ENCODE peak calls at places on chromosomes 5 and 9, in seven cellular contexts. D is PC-3, R is hepatocyte, P is HCT116, L is MM.1S, M is GM23248, Y is GM23338. N is an unnamed sample.
A peak's percentile ranks its signal among the peaks of the same experiment; 100 is the strongest.

GRCh38 chr9:113426701-113427100 is 16.2 kb downstream of the C9orf43 start:
- DNase-seq in D (no peak), R (no peak), P (no peak), L (no peak), M (peak; percentile 5), Y (no peak), N (no peak)

GRCh38 chr5:125258610-125259009 is 512.2 kb upstream of the ZNF608 start:
- DNase-seq in D (no peak), R (peak; percentile 39), P (no peak), L (no peak), M (no peak), Y (no peak), N (no peak)

GRCh38 chr9:118711843-118712242 is 657.4 kb downstream of the BRINP1 start:
- DNase-seq in D (no peak), R (no peak), P (no peak), L (no peak), M (no peak), Y (no peak), N (no peak)

GRCh38 chr5:54829102-54829501 is 156.3 kb downstream of the ESM1 start:
- DNase-seq in D (no peak), R (no peak), P (no peak), L (no peak), M (no peak), Y (no peak), N (no peak)

GRCh38 chr9:79215819-79216218 is 355.9 kb upstream of the TLE4 start:
- DNase-seq in D (peak; percentile 7), R (no peak), P (no peak), L (no peak), M (peak; percentile 46), Y (no peak), N (no peak)

GRCh38 chr9:82939451-82939850 is 123.5 kb downstream of the RASEF start:
- DNase-seq in D (peak; percentile 89), R (no peak), P (no peak), L (no peak), M (no peak), Y (no peak), N (peak; percentile 48)

GRCh38 chr9:101443358-101443757 is 7.8 kb upstream of the ALDOB start:
- DNase-seq in D (no peak), R (no peak), P (no peak), L (no peak), M (no peak), Y (no peak), N (no peak)

GRCh38 chr5:8332666-8333444 is 463.9 kb downstream of the MTRR start:
- DNase-seq in D (no peak), R (no peak), P (no peak), L (no peak), M (no peak), Y (no peak), N (no peak)

GRCh38 chr5:77560677-77561263 is 68.7 kb upstream of the WDR41 start:
- DNase-seq in D (peak; percentile 58), R (peak; percentile 62), P (peak; percentile 38), L (peak; percentile 37), M (peak; percentile 70), Y (peak; percentile 79), N (no peak)

GRCh38 chr5:91384671-91385430 is 1.7 kb upstream of the ARRDC3 start:
- DNase-seq in D (peak; percentile 98), R (peak; percentile 90), P (peak; percentile 94), L (peak; percentile 94), M (peak; percentile 86), Y (peak; percentile 95), N (peak; percentile 39)

GRCh38 chr5:146345578-146346366 is 7.1 kb downstream of the POU4F3 start:
- DNase-seq in D (no peak), R (no peak), P (no peak), L (no peak), M (no peak), Y (peak; percentile 83), N (no peak)

GRCh38 chr5:146342519-146342881 is 3.9 kb downstream of the POU4F3 start:
- DNase-seq in D (no peak), R (no peak), P (no peak), L (no peak), M (no peak), Y (no peak), N (no peak)

GRCh38 chr5:146344155-146345118 is 5.8 kb downstream of the POU4F3 start:
- DNase-seq in D (peak; percentile 15), R (no peak), P (no peak), L (no peak), M (no peak), Y (peak; percentile 96), N (no peak)

GRCh38 chr5:146342882-146343865 is 4.5 kb downstream of the POU4F3 start:
- DNase-seq in D (no peak), R (no peak), P (no peak), L (no peak), M (no peak), Y (peak; percentile 65), N (no peak)

GRCh38 chr5:146345240-146345577 is 6.6 kb downstream of the POU4F3 start:
- DNase-seq in D (no peak), R (no peak), P (no peak), L (no peak), M (no peak), Y (no peak), N (no peak)
- TF ChIP-seq EZH2 in D (no peak), R (no peak), P (no peak), L (no peak), M (peak; percentile 97), Y (peak; percentile 97), N (no peak)

GRCh38 chr9:127661342-127661741 is 45.4 kb upstream of the CFAP157 start:
- DNase-seq in D (no peak), R (no peak), P (no peak), L (no peak), M (no peak), Y (peak; percentile 49), N (no peak)

GRCh38 chr9:127664324-127664677 is 42.5 kb upstream of the CFAP157 start:
- DNase-seq in D (no peak), R (no peak), P (no peak), L (no peak), M (no peak), Y (no peak), N (no peak)

GRCh38 chr9:127662617-127663016 is 44.2 kb upstream of the CFAP157 start:
- DNase-seq in D (no peak), R (no peak), P (no peak), L (no peak), M (no peak), Y (no peak), N (no peak)

GRCh38 chr9:127658431-127658830 is 46.4 kb downstream of the STXBP1 start:
- DNase-seq in D (no peak), R (no peak), P (no peak), L (no peak), M (no peak), Y (no peak), N (no peak)

GRCh38 chr9:127660886-127661285 is 45.9 kb upstream of the CFAP157 start:
- DNase-seq in D (no peak), R (no peak), P (no peak), L (no peak), M (no peak), Y (no peak), N (no peak)
- H3K36me3 ChIP-seq in D (no peaks in the 10 kb centered on the region), R (no peaks in the 10 kb centered on the region), P (no peaks in the 10 kb centered on the region), L (no peaks in the 10 kb centered on the region), M (peaks cover 38% of the 10 kb centered on the region), Y (peaks cover 32% of the 10 kb centered on the region), N (no peaks in the 10 kb centered on the region)

DNA sequence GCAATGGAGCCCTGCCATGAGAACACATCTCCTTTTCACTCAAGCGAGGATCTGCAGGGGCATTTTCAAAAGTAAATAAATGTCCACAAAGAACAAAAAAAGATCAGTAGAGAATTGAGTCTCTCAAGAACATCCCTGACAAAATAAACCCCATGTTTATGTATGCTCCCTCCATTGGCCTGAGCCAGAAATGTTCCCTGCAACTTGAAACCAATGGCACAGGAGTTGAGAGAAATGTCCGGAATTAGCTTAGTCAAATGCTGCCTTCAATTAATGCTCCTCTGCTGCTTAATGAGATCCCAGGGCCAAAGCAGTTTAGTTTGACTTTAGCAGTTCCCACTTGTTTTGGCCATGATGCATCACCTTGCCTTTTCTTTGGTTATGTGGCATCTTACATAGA is 238.3 kb downstream of the EBF1 start:
- DNase-seq in D (no peak), R (no peak), P (no peak), L (no peak), M (no peak), Y (no peak), N (no peak)
- H3K9me2 ChIP-seq in D (no peaks in the 10 kb centered on the region), R (no peaks in the 10 kb centered on the region), P (no peaks in the 10 kb centered on the region), L (no peaks in the 10 kb centered on the region), M (no peaks in the 10 kb centered on the region), Y (peaks cover 6% of the 10 kb centered on the region), N (no peaks in the 10 kb centered on the region)

GRCh38 chr5:97096096-97096648 is 46.2 kb downstream of the LIX1 start:
- DNase-seq in D (no peak), R (no peak), P (no peak), L (no peak), M (peak; percentile 5), Y (no peak), N (no peak)

GRCh38 chr5:97101189-97101910 is 41.1 kb downstream of the LIX1 start:
- DNase-seq in D (no peak), R (peak; percentile 23), P (no peak), L (no peak), M (no peak), Y (peak; percentile 29), N (no peak)

GRCh38 chr5:97097348-97098220 is 44.8 kb downstream of the LIX1 start:
- DNase-seq in D (no peak), R (no peak), P (no peak), L (no peak), M (no peak), Y (peak; percentile 39), N (no peak)

GRCh38 chr5:97100486-97100885 is 41.9 kb downstream of the LIX1 start:
- DNase-seq in D (no peak), R (no peak), P (no peak), L (no peak), M (peak; percentile 17), Y (no peak), N (no peak)

DNA sequence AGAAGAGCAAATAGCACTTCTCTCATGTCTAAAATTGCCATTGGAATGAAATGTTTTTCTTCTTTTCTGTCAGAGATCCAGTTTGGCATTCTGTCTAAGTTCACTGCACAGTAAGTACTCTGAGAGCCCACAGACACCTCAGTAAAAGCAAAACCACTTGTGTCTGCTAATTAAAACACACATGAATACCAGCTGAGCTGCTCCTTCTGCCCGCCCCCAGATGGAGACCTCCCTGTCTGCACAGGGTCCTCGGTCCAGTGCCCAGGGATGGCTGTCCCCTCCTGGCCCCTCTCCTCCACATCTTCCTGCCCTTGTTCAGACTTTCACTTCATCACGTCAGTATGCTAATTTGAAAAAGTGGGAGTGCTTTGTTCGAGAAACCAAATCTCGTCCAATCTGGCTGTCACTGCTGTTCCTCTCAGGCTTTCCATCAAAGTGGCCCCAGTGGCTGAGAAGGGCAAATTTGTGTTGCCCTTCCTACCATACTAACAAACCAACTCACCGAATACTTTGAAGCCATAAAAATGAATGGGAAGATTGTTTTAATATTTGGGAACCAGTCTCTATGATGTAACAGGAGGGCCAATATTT is 43.5 kb downstream of the LIX1 start:
- DNase-seq in D (no peak), R (no peak), P (no peak), L (no peak), M (peak; percentile 4), Y (no peak), N (no peak)
- TF ChIP-seq EZH2 in D (no peak), R (no peak), P (no peak), L (no peak), M (no peak), Y (no peak), N (no peak)

DNA sequence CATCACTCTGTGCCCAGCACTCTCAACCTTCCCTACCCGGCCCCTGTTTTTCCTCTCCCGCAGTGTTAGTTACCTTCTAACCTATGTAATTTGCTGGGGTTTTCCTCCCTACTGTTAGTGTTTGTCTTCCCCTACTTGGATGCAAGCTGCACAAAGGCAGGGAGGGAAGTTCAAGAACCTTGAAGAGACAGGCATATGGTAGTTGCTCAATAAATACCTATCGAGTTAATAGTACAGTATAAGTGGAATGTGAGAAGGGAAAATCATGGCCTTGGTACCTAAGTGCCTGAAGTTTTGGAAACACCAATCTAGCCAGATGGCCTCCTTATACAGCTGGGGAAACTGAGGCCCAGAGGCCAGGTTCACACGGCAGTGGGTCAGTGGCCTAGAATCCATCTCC is 24.2 kb downstream of the PDGFRB start:
- DNase-seq in D (no peak), R (no peak), P (no peak), L (no peak), M (peak; percentile 58), Y (no peak), N (no peak)
- H3K36me3 ChIP-seq in D (no peaks in the 10 kb centered on the region), R (no peaks in the 10 kb centered on the region), P (no peaks in the 10 kb centered on the region), L (no peaks in the 10 kb centered on the region), M (peaks cover 53% of the 10 kb centered on the region), Y (no peaks in the 10 kb centered on the region), N (no peaks in the 10 kb centered on the region)